ENCODE peak calls at places on chromosomes 16 and 17, in five cellular contexts. C is adipocyte, S is neuronal stem cell, Y is H9, V is PC-9. H is an unnamed sample.

GRCh38 chr17:51846561-51846960 is 312.0 kb downstream of the CA10 start:
- DNase-seq in C (no peak), S (no peak), Y (no peak), V (no peak), H (no peak)

GRCh38 chr16:23229714-23230113 is 47.2 kb downstream of the SCNN1G start:
- DNase-seq in C (no peak), S (no peak), Y (no peak), V (peak), H (peak)

GRCh38 chr17:2710804-2711607 is 558 bp downstream of the CLUH start:
- DNase-seq in C (peak), S (no peak), Y (no peak), V (peak), H (peak)

GRCh38 chr17:55448681-55449080 is 27.0 kb upstream of the MMD start:
- DNase-seq in C (peak), S (no peak), Y (no peak), V (peak), H (no peak)

GRCh38 chr16:54930034-54930938 is at the start of gene IRX5:
- DNase-seq in C (peak), S (peak), Y (peak), V (peak), H (peak)

GRCh38 chr16:72025404-72026114 is 17.0 kb downstream of the DHODH start:
- DNase-seq in C (no peak), S (no peak), Y (no peak), V (no peak), H (no peak)

GRCh38 chr16:30032083-30032819 is 1.2 kb upstream of the TLCD3B start:
- DNase-seq in C (peak), S (peak), Y (peak), V (peak), H (peak)

GRCh38 chr16:8796469-8797363 is 723 bp downstream of the TMEM186 start:
- DNase-seq in C (no peak), S (no peak), Y (no peak), V (no peak), H (no peak)

GRCh38 chr17:50283246-50283645 is 9.0 kb downstream of the TMEM92 start:
- DNase-seq in C (no peak), S (no peak), Y (no peak), V (no peak), H (no peak)

GRCh38 chr17:66676421-66676820 is 158.5 kb upstream of the CACNG5 start:
- DNase-seq in C (no peak), S (no peak), Y (no peak), V (peak), H (peak)

GRCh38 chr16:12084436-12084835 is 107.9 kb downstream of the SNX29 start:
- DNase-seq in C (no peak), S (no peak), Y (no peak), V (no peak), H (no peak)

GRCh38 chr17:18139949-18140348 is 31.4 kb downstream of the MYO15A start:
- DNase-seq in C (peak), S (no peak), Y (no peak), V (no peak), H (no peak)